ENCODE peak calls at places on chromosomes 2 and 18, in five cellular contexts. S, L, X, R and N are unnamed samples.
A peak's percentile ranks its signal among the peaks of the same experiment; 100 is the strongest.

GRCh38 chr18:26931659-26932058 is 66.2 kb upstream of the AQP4 start:
- DNase-seq in S (no peak), L (no peak), X (no peak), R (no peak), N (no peak)

GRCh38 chr2:223008162-223008561 is 43.8 kb upstream of the KCNE4 start:
- DNase-seq in L (peak; percentile 95), X (no peak), R (no peak), S (no peak), N (no peak)

GRCh38 chr2:105573910-105574655 is 170.6 kb upstream of the NCK2 start:
- DNase-seq in X (no peak), L (no peak), R (no peak), S (no peak), N (no peak)

GRCh38 chr18:49944681-49945080 is 131.3 kb upstream of the ACAA2 start:
- DNase-seq in S (no peak), R (peak; percentile 2), L (no peak), X (peak; percentile 69), N (no peak)

GRCh38 chr2:135997380-135997779 is 12.0 kb upstream of the DARS1 start:
- DNase-seq in L (no peak), S (no peak), X (peak; percentile 95), R (no peak), N (peak; percentile 89)

GRCh38 chr2:43484323-43484930 is 111.4 kb downstream of the THADA start:
- DNase-seq in X (no peak), S (no peak), R (peak; percentile 95), L (peak; percentile 23), N (no peak)

GRCh38 chr2:216644846-216645635 is 11.8 kb downstream of the IGFBP2 start:
- DNase-seq in R (no peak), S (no peak), X (no peak), L (no peak), N (no peak)

GRCh38 chr2:17363846-17364245 is 154.4 kb downstream of the RAD51AP2 start:
- DNase-seq in L (no peak), R (no peak), X (no peak), S (no peak), N (no peak)

GRCh38 chr2:38462121-38462634 is 85.1 kb upstream of the ATL2 start:
- DNase-seq in S (peak; percentile 62), L (peak; percentile 95), X (no peak), R (peak; percentile 94), N (peak; percentile 68)

GRCh38 chr2:29878898-29879297 is 42.5 kb downstream of the ALK start:
- DNase-seq in X (no peak), S (no peak), L (no peak), R (no peak), N (no peak)

GRCh38 chr2:3959372-3959771 is 256.0 kb downstream of the DCDC2C start:
- DNase-seq in X (no peak), S (no peak), L (peak; percentile 7), R (peak; percentile 39), N (no peak)

GRCh38 chr2:66537001-66537400 is 102.1 kb downstream of the MEIS1 start:
- DNase-seq in S (no peak), X (peak; percentile 69), L (no peak), R (no peak), N (no peak)

GRCh38 chr2:70141754-70142589 is 48.8 kb downstream of the C2orf42 start:
- DNase-seq in X (peak; percentile 87), R (peak; percentile 54), L (peak; percentile 35), S (no peak), N (no peak)

GRCh38 chr2:217977840-217978535 is 24.8 kb downstream of the TNS1 start:
- DNase-seq in S (no peak), R (no peak), X (no peak), L (no peak), N (peak; percentile 8)
- H3K4me3 ChIP-seq in S (peak overlapping the region; percentile 61), R (no peak overlapping the region), X (peak overlapping the region; percentile 64), L (peak overlapping the region; percentile 54), N (peak overlapping the region; percentile 24)

DNA sequence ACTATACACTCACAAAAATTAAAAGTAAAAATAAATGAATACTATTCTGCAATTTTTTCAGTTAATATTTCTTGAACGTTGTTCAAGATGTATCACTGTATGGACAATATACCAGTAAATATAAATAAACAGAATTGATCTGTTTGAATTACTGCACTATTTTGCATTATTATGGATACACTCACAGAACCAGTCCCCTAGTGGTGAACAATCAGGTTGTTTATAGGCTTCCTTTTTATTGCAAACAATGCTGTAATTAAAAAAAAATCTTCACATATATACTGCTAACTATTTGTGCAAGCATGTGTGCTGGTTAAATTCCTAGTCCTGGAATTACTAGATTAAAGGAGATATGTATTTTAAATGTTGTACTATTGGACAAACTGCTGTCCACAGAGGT is 306.0 kb downstream of the FBXO15 start:
- DNase-seq in X (no peak), L (no peak), S (no peak), R (peak; percentile 17), N (no peak)
- TF ChIP-seq CTCF in X (peak; percentile 69), L (peak; percentile 35), S (no peak), R (peak; percentile 42), N (no peak)

GRCh38 chr2:228126401-228126800 is 55.1 kb downstream of the SPHKAP start:
- DNase-seq in X (no peak), S (no peak), R (no peak), L (no peak), N (no peak)
- H3K4me3 ChIP-seq in X (no peak overlapping the region), S (no peak overlapping the region), R (no peak overlapping the region), L (no peak overlapping the region), N (no peak overlapping the region)

DNA sequence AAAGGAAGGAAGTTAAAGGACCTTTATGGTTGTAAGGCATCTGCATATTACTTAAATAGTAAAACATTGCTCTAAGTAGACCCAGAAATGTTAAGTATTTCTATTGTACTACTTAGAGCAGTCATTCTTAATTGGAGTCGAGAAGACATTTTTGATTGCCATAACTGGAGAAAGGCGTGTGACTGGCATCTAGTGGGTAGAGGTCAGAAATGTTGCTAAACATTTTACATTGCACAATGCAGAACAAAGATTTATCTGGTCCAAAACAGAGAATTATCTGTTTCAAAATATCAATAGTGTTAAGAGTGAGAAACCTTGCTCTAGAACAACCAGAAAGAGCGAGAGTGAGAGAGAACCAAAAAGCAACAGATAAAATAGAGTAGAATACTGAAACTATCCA is 23.3 kb upstream of the ROCK1 start:
- DNase-seq in S (no peak), X (no peak), R (peak; percentile 56), L (no peak), N (no peak)
- TF ChIP-seq CTCF in S (no peak), X (no peak), R (peak; percentile 23), L (peak; percentile 30), N (peak; percentile 45)

DNA sequence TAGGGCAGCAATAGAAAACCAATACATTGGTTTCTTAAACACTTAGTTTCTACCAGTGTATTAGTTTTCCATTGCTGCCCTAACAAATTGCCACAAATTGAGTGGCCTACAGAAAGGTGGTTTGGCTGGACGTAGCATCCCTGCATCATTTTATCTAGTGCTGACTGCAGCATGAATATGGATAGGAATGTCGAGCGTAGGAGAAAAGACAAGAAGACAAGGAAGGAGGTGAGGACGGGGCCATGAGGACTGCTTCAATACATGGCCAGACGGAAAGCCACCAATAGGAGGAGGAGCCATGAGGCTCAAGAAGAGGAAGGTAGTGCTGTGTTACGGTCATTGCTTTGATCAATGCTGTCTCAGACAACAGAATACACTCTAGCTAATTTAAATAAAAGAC is 154.5 kb upstream of the NDUFV2 start:
- DNase-seq in X (no peak), L (no peak), S (no peak), R (no peak), N (no peak)
- H3K4me3 ChIP-seq in X (no peak overlapping the region), L (no peak overlapping the region), S (no peak overlapping the region), R (no peak overlapping the region), N (no peak overlapping the region)

GRCh38 chr18:44901283-44901682 is 220.6 kb downstream of the SETBP1 start:
- DNase-seq in S (no peak), R (no peak), X (peak; percentile 68), L (no peak), N (no peak)
- TF ChIP-seq CTCF in S (no peak), R (peak; percentile 42), X (peak; percentile 72), L (peak; percentile 58), N (no peak)

GRCh38 chr2:210225461-210225798 is 183 bp upstream of the ACADL start:
- DNase-seq in X (no peak), S (no peak), R (peak; percentile 24), L (peak; percentile 6), N (no peak)
- H3K4me3 ChIP-seq in X (peak overlapping the region; percentile 86), S (peak overlapping the region; percentile 43), R (peak overlapping the region; percentile 51), L (peak overlapping the region; percentile 66), N (peak overlapping the region; percentile 15)

GRCh38 chr18:23689616-23690504 is 607 bp downstream of the LAMA3 start:
- DNase-seq in L (no peak), S (peak; percentile 52), R (no peak), X (peak; percentile 81), N (peak; percentile 53)
- TF ChIP-seq CTCF in L (no peak), S (no peak), R (no peak), X (no peak), N (no peak)